ENCODE peak calls at places on chromosomes 13 and 19, in six cellular contexts. One of them, this sample, is unnamed.

GRCh38 chr13:84844473-84844872 is 954.7 kb downstream of the SLITRK6 start:
- DNase-seq in T-helper 9 cell: no peak
- DNase-seq in tibial artery: no peak
- DNase-seq in PC-9: no peak
- DNase-seq in foreskin melanocyte: no peak
- DNase-seq in T-helper 1 cell: no peak
- DNase-seq in this sample: no peak

GRCh38 chr13:99812611-99813010 is 159.0 kb downstream of the ZIC5 start:
- DNase-seq in tibial artery: no peak
- DNase-seq in foreskin melanocyte: no peak
- DNase-seq in PC-9: peak
- DNase-seq in T-helper 1 cell: no peak
- DNase-seq in T-helper 9 cell: no peak
- DNase-seq in this sample: no peak

GRCh38 chr13:26628706-26629105 is 71.2 kb downstream of the WASF3 start:
- DNase-seq in T-helper 9 cell: no peak
- DNase-seq in T-helper 1 cell: no peak
- DNase-seq in foreskin melanocyte: no peak
- DNase-seq in tibial artery: no peak
- DNase-seq in PC-9: no peak
- DNase-seq in this sample: no peak

GRCh38 chr19:50555447-50556235 is 12.6 kb downstream of the LRRC4B start:
- DNase-seq in tibial artery: no peak
- DNase-seq in foreskin melanocyte: no peak
- DNase-seq in T-helper 1 cell: no peak
- DNase-seq in T-helper 9 cell: no peak
- DNase-seq in PC-9: no peak
- DNase-seq in this sample: no peak

GRCh38 chr13:95707442-95708389 is 30.8 kb downstream of the DNAJC3 start:
- DNase-seq in T-helper 1 cell: no peak
- DNase-seq in tibial artery: no peak
- DNase-seq in foreskin melanocyte: peak
- DNase-seq in PC-9: no peak
- DNase-seq in T-helper 9 cell: no peak
- DNase-seq in this sample: no peak

GRCh38 chr19:4691383-4691782 is 21.2 kb upstream of the MYDGF start:
- DNase-seq in foreskin melanocyte: no peak
- DNase-seq in T-helper 9 cell: no peak
- DNase-seq in tibial artery: peak
- DNase-seq in PC-9: no peak
- DNase-seq in T-helper 1 cell: no peak
- DNase-seq in this sample: no peak

GRCh38 chr19:35346193-35347052 is 1.3 kb upstream of the FFAR1 start:
- DNase-seq in foreskin melanocyte: no peak
- DNase-seq in tibial artery: no peak
- DNase-seq in T-helper 9 cell: peak
- DNase-seq in T-helper 1 cell: peak
- DNase-seq in PC-9: no peak
- DNase-seq in this sample: peak

GRCh38 chr13:113934576-113934975 is 39.3 kb downstream of the C13orf46 start:
- DNase-seq in PC-9: no peak
- DNase-seq in T-helper 9 cell: no peak
- DNase-seq in T-helper 1 cell: no peak
- DNase-seq in tibial artery: peak
- DNase-seq in foreskin melanocyte: no peak
- DNase-seq in this sample: no peak

GRCh38 chr19:54391589-54392061 is 23.6 kb upstream of the TTYH1 start:
- DNase-seq in T-helper 1 cell: no peak
- DNase-seq in foreskin melanocyte: no peak
- DNase-seq in PC-9: no peak
- DNase-seq in tibial artery: no peak
- DNase-seq in T-helper 9 cell: no peak
- DNase-seq in this sample: no peak

GRCh38 chr13:23570931-23571330 is 719 bp downstream of the TNFRSF19 start:
- DNase-seq in tibial artery: no peak
- DNase-seq in T-helper 9 cell: no peak
- DNase-seq in PC-9: no peak
- DNase-seq in foreskin melanocyte: peak
- DNase-seq in T-helper 1 cell: no peak
- DNase-seq in this sample: no peak

GRCh38 chr19:49820125-49820524 is 2.0 kb downstream of the MED25 start:
- DNase-seq in foreskin melanocyte: no peak
- DNase-seq in T-helper 1 cell: no peak
- DNase-seq in tibial artery: no peak
- DNase-seq in PC-9: no peak
- DNase-seq in T-helper 9 cell: no peak
- DNase-seq in this sample: no peak

GRCh38 chr19:6064016-6064702 is 46.1 kb downstream of the RFX2 start:
- DNase-seq in tibial artery: no peak
- DNase-seq in T-helper 1 cell: no peak
- DNase-seq in foreskin melanocyte: no peak
- DNase-seq in T-helper 9 cell: no peak
- DNase-seq in PC-9: peak
- DNase-seq in this sample: no peak

GRCh38 chr19:51010066-51010795 is 8.8 kb upstream of the KLK8 start:
- DNase-seq in foreskin melanocyte: no peak
- DNase-seq in T-helper 9 cell: no peak
- DNase-seq in PC-9: peak
- DNase-seq in T-helper 1 cell: no peak
- DNase-seq in tibial artery: no peak
- DNase-seq in this sample: no peak

GRCh38 chr19:28319208-28319607 is 893.7 kb downstream of the UQCRFS1 start:
- DNase-seq in T-helper 9 cell: no peak
- DNase-seq in tibial artery: no peak
- DNase-seq in foreskin melanocyte: no peak
- DNase-seq in T-helper 1 cell: no peak
- DNase-seq in PC-9: no peak
- DNase-seq in this sample: no peak

GRCh38 chr19:30564551-30565011 is 192.4 kb downstream of the ZNF536 start:
- DNase-seq in T-helper 1 cell: no peak
- DNase-seq in foreskin melanocyte: peak
- DNase-seq in tibial artery: no peak
- DNase-seq in T-helper 9 cell: no peak
- DNase-seq in PC-9: no peak
- DNase-seq in this sample: no peak

This sample was measured in T-helper 17 cell.